ENCODE peak calls at places on chromosomes 11 and 22, in six cellular contexts. L is CD8-positive, alpha-beta T cell; C is AG04450; G is psoas muscle; Z is PC-3; M is HCT116. N is an unnamed sample.

GRCh38 chr11:65053826-65054503 is 4.4 kb downstream of the NAALADL1 start:
- DNase-seq in L (no peak), C (no peak), G (no peak), Z (no peak), M (no peak), N (no peak)

GRCh38 chr11:65852508-65853248 is 5.3 kb downstream of the CFL1 start:
- DNase-seq in L (no peak), C (no peak), G (no peak), Z (no peak), M (no peak), N (no peak)

GRCh38 chr11:77593883-77594282 is 4.1 kb downstream of the AQP11 start:
- DNase-seq in L (no peak), C (no peak), G (no peak), Z (no peak), M (no peak), N (no peak)

GRCh38 chr11:8282621-8283509 is 19.2 kb upstream of the LMO1 start:
- DNase-seq in L (no peak), C (no peak), G (peak), Z (no peak), M (no peak), N (no peak)

GRCh38 chr11:75264356-75264755 is 23.8 kb downstream of the TPBGL start:
- DNase-seq in L (no peak), C (no peak), G (no peak), Z (no peak), M (no peak), N (no peak)

GRCh38 chr11:88301478-88302140 is 35.9 kb downstream of the CTSC start:
- DNase-seq in L (no peak), C (no peak), G (no peak), Z (no peak), M (no peak), N (no peak)

GRCh38 chr11:45500457-45500856 is 165.0 kb downstream of the CHST1 start:
- DNase-seq in L (no peak), C (no peak), G (no peak), Z (no peak), M (no peak), N (no peak)

GRCh38 chr11:104705475-104706195 is 192.6 kb downstream of the CASP12 start:
- DNase-seq in L (peak), C (no peak), G (peak), Z (peak), M (no peak), N (no peak)

GRCh38 chr11:12981879-12982531 is 27.1 kb upstream of the RASSF10 start:
- DNase-seq in L (no peak), C (no peak), G (no peak), Z (no peak), M (no peak), N (no peak)

GRCh38 chr11:26286472-26287066 is 45.4 kb upstream of the ANO3 start:
- DNase-seq in L (no peak), C (no peak), G (no peak), Z (peak), M (no peak), N (no peak)

GRCh38 chr11:8709002-8709672 is 26.5 kb downstream of the RPL27A start:
- DNase-seq in L (no peak), C (peak), G (peak), Z (no peak), M (no peak), N (peak)

GRCh38 chr11:9489366-9489765 is 28.6 kb downstream of the ZNF143 start:
- DNase-seq in L (no peak), C (peak), G (no peak), Z (peak), M (no peak), N (no peak)

GRCh38 chr11:67351275-67352005 is 1.9 kb downstream of the POLD4 start:
- DNase-seq in L (peak), C (peak), G (peak), Z (peak), M (peak), N (no peak)

GRCh38 chr11:20159680-20160381 is 444 bp downstream of the DBX1 start:
- DNase-seq in L (no peak), C (no peak), G (no peak), Z (no peak), M (no peak), N (no peak)

GRCh38 chr11:125132071-125132470 is 20.6 kb upstream of the TMEM218 start:
- DNase-seq in L (no peak), C (no peak), G (no peak), Z (no peak), M (no peak), N (no peak)

GRCh38 chr11:45590743-45591142 is 74.7 kb downstream of the CHST1 start:
- DNase-seq in L (no peak), C (no peak), G (no peak), Z (no peak), M (no peak), N (peak)

GRCh38 chr22:33519140-33519973 is 400.9 kb downstream of the LARGE1 start:
- DNase-seq in L (no peak), C (no peak), G (peak), Z (peak), M (no peak), N (no peak)

GRCh38 chr22:41417622-41418390 is 28.8 kb downstream of the TOB2 start:
- DNase-seq in L (no peak), C (no peak), G (peak), Z (no peak), M (no peak), N (peak)

GRCh38 chr11:125987066-125987641 is 41.3 kb downstream of the VSIG10L2 start:
- DNase-seq in L (no peak), C (no peak), G (no peak), Z (no peak), M (no peak), N (no peak)

DNA sequence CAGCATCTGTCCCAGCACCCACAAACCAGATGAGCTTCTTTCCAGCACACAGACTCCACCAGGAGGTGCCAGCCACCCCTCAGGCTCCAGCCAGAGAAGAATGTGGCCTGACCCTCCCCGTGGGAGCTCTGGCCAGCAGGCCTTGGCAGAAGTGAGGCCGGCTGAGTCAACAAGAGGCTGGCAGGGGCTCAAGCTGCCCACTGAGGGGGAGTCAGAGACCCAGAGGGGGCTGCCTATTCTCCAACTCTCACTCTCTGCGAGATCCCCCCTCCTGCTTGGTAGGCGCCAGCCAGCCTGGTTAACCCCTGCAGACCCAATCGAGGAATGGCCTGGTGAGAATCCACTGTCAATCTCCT is 10.6 kb upstream of the CDC42EP1 start:
- DNase-seq in L (no peak), C (no peak), G (peak), Z (no peak), M (no peak), N (peak)
- TF ChIP-seq CTCF in L (no peak), C (peak), G (no peak), Z (peak), M (no peak), N (peak)

GRCh38 chr22:46082633-46083032 is 67.7 kb upstream of the PPARA start:
- DNase-seq in L (no peak), C (no peak), G (no peak), Z (no peak), M (no peak), N (no peak)

GRCh38 chr22:46084376-46084775 is 66.0 kb upstream of the PPARA start:
- DNase-seq in L (no peak), C (no peak), G (no peak), Z (no peak), M (no peak), N (no peak)

GRCh38 chr22:46084943-46085830 is 65.1 kb upstream of the PPARA start:
- DNase-seq in L (no peak), C (no peak), G (peak), Z (peak), M (no peak), N (peak)

GRCh38 chr22:46081831-46082210 is 68.5 kb upstream of the PPARA start:
- DNase-seq in L (no peak), C (no peak), G (peak), Z (no peak), M (no peak), N (peak)

GRCh38 chr22:46083383-46084350 is 66.7 kb upstream of the PPARA start:
- DNase-seq in L (no peak), C (no peak), G (peak), Z (no peak), M (no peak), N (peak)
- H3K4me3 ChIP-seq in L (no peak), C (no peak), G (peak), Z (peak), M (peak), N (peak)

GRCh38 chr11:122235615-122236014 is 119.6 kb upstream of the BLID start:
- DNase-seq in L (no peak), C (peak), G (peak), Z (peak), M (no peak), N (no peak)
- H3K27ac ChIP-seq in L (no peak), C (peak), G (peak), Z (no peak), M (no peak), N (no peak)

GRCh38 chr22:21570398-21570797 is 2.9 kb downstream of the UBE2L3 start:
- DNase-seq in L (no peak), C (no peak), G (no peak), Z (no peak), M (no peak), N (no peak)

GRCh38 chr22:21567456-21568206 is at the start of gene UBE2L3:
- DNase-seq in L (peak), C (peak), G (peak), Z (peak), M (peak), N (peak)

GRCh38 chr22:21569459-21570161 is 2.1 kb downstream of the UBE2L3 start:
- DNase-seq in L (no peak), C (no peak), G (no peak), Z (no peak), M (no peak), N (no peak)

GRCh38 chr22:21571679-21572078 is 4.2 kb downstream of the UBE2L3 start:
- DNase-seq in L (no peak), C (no peak), G (no peak), Z (no peak), M (no peak), N (no peak)

DNA sequence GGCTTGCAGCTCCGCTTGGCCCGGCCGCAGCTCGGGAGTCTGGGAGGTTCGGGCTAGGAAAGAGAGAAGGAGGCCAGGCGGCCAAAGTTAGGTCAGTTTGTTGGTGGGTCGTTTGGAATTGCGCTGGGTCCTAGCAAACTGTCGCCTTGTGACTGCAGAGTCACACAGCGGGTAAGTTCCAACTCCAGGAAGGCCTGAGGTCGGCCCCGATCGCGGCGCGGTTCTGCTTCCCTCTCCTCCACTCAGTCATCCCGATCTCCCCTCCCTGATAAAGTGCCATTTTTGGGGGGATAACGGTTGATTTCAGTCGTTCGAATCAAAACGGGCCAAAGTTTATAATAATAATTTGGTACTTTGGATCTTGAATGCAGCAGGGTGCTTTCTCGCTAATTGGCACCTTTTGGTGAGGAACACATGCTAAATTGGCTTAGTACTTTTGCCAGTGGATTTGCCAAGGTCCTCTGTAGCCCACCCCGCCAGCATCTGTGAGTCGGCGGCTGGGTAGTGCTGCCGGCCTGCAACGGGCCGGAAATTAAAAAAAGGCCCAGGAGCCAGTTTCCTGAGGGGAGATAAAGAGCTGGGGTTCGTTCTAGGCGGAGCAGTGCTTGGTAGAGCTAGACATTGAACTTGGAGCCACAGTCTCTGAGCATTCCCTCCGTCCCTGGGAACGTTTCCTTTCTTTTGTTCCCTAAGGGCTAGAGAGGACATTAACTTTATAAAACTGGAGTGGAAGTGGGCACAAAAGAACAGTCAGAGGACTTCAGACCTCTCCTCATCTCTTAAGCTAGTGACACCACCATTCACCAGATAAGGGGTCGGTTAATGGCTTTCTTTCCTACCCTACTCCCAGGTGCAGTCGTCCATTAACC is 927 bp downstream of the UBE2L3 start:
- DNase-seq in L (peak), C (no peak), G (no peak), Z (no peak), M (no peak), N (no peak)
- TF ChIP-seq CTCF in L (no peak), C (no peak), G (no peak), Z (no peak), M (no peak), N (no peak)

DNA sequence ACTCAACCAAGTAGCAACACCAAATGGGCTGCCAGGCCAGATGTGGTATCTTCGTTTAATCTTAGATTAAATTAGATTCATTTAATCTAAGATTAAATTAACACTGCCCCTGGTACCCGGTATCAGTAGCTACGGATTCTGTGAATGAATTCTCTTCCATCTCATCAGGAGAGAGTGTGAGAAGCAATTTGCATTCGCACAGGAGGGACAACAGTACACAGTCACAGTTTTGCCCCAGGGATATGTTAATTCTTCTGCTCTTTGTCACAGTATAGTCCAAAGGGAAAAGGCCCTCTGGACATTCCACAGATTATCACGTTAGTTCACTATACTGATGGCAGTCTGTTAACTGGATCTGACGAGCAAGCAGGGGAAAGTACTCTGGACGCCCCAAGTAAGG is 22.9 kb downstream of the ASCL2 start:
- DNase-seq in L (no peak), C (no peak), G (no peak), Z (no peak), M (no peak), N (no peak)
- H3K4me3 ChIP-seq in L (no peak), C (no peak), G (no peak), Z (no peak), M (no peak), N (no peak)

GRCh38 chr22:29661355-29661754 is 57.9 kb downstream of the NF2 start:
- DNase-seq in L (no peak), C (no peak), G (no peak), Z (no peak), M (no peak), N (no peak)

GRCh38 chr22:29665486-29665885 is 54.3 kb upstream of the CABP7 start:
- DNase-seq in L (no peak), C (no peak), G (no peak), Z (no peak), M (no peak), N (no peak)

GRCh38 chr22:29660021-29660420 is 56.6 kb downstream of the NF2 start:
- DNase-seq in L (no peak), C (no peak), G (no peak), Z (no peak), M (no peak), N (no peak)

GRCh38 chr22:29664731-29665130 is 55.1 kb upstream of the CABP7 start:
- DNase-seq in L (no peak), C (no peak), G (no peak), Z (no peak), M (no peak), N (no peak)

GRCh38 chr22:29663230-29663826 is 56.5 kb upstream of the CABP7 start:
- DNase-seq in L (no peak), C (peak), G (no peak), Z (no peak), M (no peak), N (no peak)
- H3K27ac ChIP-seq in L (no peak), C (no peak), G (no peak), Z (no peak), M (no peak), N (no peak)

GRCh38 chr11:63569570-63569969 is 6.4 kb upstream of the PLAAT2 start:
- DNase-seq in L (no peak), C (no peak), G (no peak), Z (no peak), M (no peak), N (no peak)

GRCh38 chr11:63567044-63567840 is 4.1 kb upstream of the PLAAT2 start:
- DNase-seq in L (peak), C (peak), G (no peak), Z (peak), M (peak), N (no peak)

GRCh38 chr11:63574856-63575602 is 11.8 kb upstream of the PLAAT2 start:
- DNase-seq in L (no peak), C (no peak), G (peak), Z (no peak), M (no peak), N (no peak)

GRCh38 chr11:63573881-63574855 is 11.0 kb upstream of the PLAAT2 start:
- DNase-seq in L (peak), C (peak), G (peak), Z (no peak), M (no peak), N (no peak)

DNA sequence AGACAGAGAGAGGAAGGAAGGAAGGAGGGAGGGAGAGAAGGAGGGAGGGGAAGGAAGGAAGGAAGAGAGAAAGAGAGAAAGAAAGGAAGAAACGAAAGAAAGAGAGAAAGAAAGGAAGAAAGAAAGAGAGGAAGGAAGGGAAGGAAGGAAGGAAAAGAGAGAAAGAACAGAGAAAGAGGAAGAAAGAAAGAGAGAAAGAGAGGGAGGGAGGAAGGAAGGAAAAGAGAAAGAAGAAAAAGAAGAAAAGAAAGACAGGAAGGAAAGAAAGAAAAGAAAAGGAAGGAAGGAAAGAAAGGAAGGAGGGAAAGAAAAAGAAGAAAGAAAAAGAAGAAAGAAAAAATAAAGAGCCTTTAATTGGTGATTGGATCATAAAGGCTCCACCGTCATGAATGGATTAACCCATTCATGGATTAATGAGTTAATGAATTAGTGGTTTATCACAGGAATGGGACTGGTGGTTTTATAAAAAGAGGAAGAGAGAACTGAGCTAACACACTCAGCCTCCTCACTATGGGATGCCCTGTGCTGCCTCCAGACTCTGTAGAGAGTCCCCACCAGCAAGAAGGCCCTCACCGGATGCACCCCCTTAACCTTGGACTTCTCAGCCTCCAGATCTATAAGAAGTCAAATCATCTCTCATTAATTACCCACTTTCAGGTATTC is 9.0 kb upstream of the PLAAT2 start:
- DNase-seq in L (no peak), C (no peak), G (no peak), Z (no peak), M (no peak), N (no peak)
- TF ChIP-seq CTCF in L (peak), C (no peak), G (no peak), Z (no peak), M (no peak), N (no peak)

DNA sequence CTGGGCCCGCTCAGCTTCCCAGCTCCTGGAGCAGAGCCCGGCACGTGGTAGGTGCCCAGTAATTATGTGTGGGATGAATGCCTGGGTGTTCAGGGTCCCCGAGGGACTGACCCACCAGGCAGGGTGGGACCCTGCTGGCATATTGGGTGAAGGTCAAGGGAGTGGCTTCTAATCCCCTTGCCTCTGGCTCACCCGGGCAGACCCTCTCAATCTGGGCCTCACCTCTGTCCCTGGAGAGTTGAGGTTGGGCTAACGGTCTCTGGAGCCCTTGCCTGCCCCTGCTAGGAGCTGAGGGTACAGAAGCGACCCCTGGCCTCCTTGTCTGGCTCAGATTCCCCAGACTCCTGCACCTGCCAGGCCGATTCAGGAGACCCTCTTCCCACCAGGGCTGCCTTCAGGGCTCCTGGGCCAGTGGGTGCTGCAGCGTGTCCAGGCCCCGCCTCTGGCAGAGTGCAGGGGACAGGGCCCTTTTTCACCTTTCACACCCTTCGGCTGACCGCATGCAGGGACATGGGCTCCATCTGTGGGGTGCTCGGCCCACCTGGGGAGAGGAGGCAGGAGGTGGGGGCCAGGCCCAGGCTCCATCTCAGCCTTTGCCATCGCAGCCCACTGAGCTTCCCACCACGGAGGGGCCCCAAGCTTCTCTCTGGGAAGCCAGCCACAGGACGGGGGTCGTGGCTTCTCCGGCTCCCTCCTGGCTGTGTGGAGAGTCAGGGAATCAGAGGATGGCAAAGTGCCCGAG is 3.8 kb upstream of the CTSD start:
- DNase-seq in L (no peak), C (no peak), G (no peak), Z (no peak), M (no peak), N (no peak)
- H3K4me3 ChIP-seq in L (no peak), C (no peak), G (no peak), Z (no peak), M (no peak), N (no peak)